ENCODE peak calls at places on chromosome 20, in four cellular contexts. W is K562, J is HepG2, G is SK-N-SH. O is an unnamed sample.
A peak's percentile ranks its signal among the peaks of the same experiment; 100 is the strongest.

GRCh38 chr20:5770240-5770986 is 20.2 kb downstream of the SHLD1 start:
- DNase-seq in W (no peak), J (no peak), G (no peak), O (no peak)

GRCh38 chr20:17504326-17504897 is 26.8 kb downstream of the BFSP1 start:
- DNase-seq in W (no peak), J (no peak), G (peak; percentile 52), O (no peak)

GRCh38 chr20:60254901-60255411 is 296.7 kb downstream of the CDH26 start:
- DNase-seq in W (no peak), J (no peak), G (peak; percentile 70), O (no peak)

GRCh38 chr20:51400051-51400926 is 142.2 kb downstream of the NFATC2 start:
- DNase-seq in W (no peak), J (no peak), G (no peak), O (peak; percentile 89)

GRCh38 chr20:32743237-32744112 is at the start of gene COMMD7:
- DNase-seq in W (peak; percentile 75), J (peak; percentile 50), G (peak; percentile 86), O (peak; percentile 19)

GRCh38 chr20:31652917-31653385 is 15.2 kb downstream of the COX4I2 start:
- DNase-seq in W (no peak), J (no peak), G (peak; percentile 67), O (no peak)

GRCh38 chr20:38149880-38150594 is 15.0 kb downstream of the TGM2 start:
- DNase-seq in W (no peak), J (no peak), G (no peak), O (no peak)

GRCh38 chr20:5688431-5688972 is 61.7 kb upstream of the SHLD1 start:
- DNase-seq in W (no peak), J (no peak), G (no peak), O (no peak)

GRCh38 chr20:25000268-25000801 is 7.8 kb upstream of the APMAP start:
- DNase-seq in W (no peak), J (no peak), G (no peak), O (no peak)

GRCh38 chr20:32333988-32334885 is 23.9 kb upstream of the ASXL1 start:
- DNase-seq in W (peak; percentile 66), J (no peak), G (no peak), O (no peak)

GRCh38 chr20:6058684-6059295 is 4.9 kb upstream of the LRRN4 start:
- DNase-seq in W (no peak), J (no peak), G (no peak), O (no peak)

GRCh38 chr20:56222201-56222600 is 26.3 kb upstream of the MC3R start:
- DNase-seq in W (no peak), J (no peak), G (no peak), O (no peak)

GRCh38 chr20:50034567-50035170 is 51.9 kb downstream of the SNAI1 start:
- DNase-seq in W (no peak), J (no peak), G (peak; percentile 55), O (no peak)
- TF ChIP-seq YY1 in W (no peak), J (no peak), G (no peak), O (no peak)

GRCh38 chr20:53319716-53320115 is 273.9 kb downstream of the ZNF217 start:
- DNase-seq in W (no peak), J (no peak), G (no peak), O (no peak)

GRCh38 chr20:53319200-53319599 is 274.4 kb downstream of the ZNF217 start:
- DNase-seq in W (no peak), J (no peak), G (no peak), O (no peak)

GRCh38 chr20:53321596-53321995 is 272.0 kb downstream of the ZNF217 start:
- DNase-seq in W (no peak), J (no peak), G (no peak), O (no peak)

DNA sequence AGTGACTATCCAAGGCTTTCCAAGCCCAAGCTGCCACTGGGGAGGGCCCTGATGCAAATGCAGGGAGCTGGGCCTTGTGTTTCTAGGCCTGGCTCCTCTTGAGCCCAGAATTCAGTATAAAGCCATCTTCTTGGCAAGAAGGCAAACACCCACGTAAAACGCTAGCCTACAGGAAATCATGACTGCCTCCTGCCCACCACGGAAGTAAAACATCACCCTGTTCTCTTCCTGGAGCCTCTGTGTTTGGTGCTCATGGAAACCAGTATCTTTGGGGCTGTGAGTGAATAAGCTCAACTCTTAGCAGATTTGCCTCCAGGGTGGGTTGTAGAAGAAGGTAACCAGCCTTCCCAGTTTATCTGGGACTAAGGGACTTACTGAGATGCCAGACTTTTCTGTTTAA is 271.0 kb downstream of the ZNF217 start:
- DNase-seq in W (no peak), J (no peak), G (no peak), O (no peak)
- TF ChIP-seq SMC3 in W (no peak), J (no peak), G (no peak), O (no peak)

GRCh38 chr20:45088247-45088646 is 12.7 kb downstream of the KCNS1 start:
- DNase-seq in W (no peak), J (no peak), G (no peak), O (no peak)
- TF ChIP-seq MAX in W (no peak), J (no peak), G (peak; percentile 52), O (no peak)

GRCh38 chr20:62430871-62431447 is 3.6 kb upstream of the RBBP8NL start:
- DNase-seq in W (no peak), J (no peak), G (no peak), O (no peak)
- TF ChIP-seq YY1 in W (no peak), J (no peak), G (no peak), O (no peak)

GRCh38 chr20:3353646-3354045 is 53.8 kb downstream of the DNAAF9 start:
- DNase-seq in W (no peak), J (no peak), G (no peak), O (no peak)
- TF ChIP-seq SMC3 in W (no peak), J (no peak), G (no peak), O (no peak)

GRCh38 chr20:58372836-58373235 is 16.2 kb upstream of the VAPB start:
- DNase-seq in W (no peak), J (no peak), G (no peak), O (no peak)

GRCh38 chr20:58375796-58376195 is 13.2 kb upstream of the VAPB start:
- DNase-seq in W (no peak), J (no peak), G (no peak), O (no peak)

GRCh38 chr20:58377017-58377416 is 12.0 kb upstream of the VAPB start:
- DNase-seq in W (no peak), J (no peak), G (no peak), O (no peak)

GRCh38 chr20:58374027-58374850 is 14.8 kb upstream of the VAPB start:
- DNase-seq in W (peak; percentile 22), J (peak; percentile 53), G (no peak), O (no peak)

DNA sequence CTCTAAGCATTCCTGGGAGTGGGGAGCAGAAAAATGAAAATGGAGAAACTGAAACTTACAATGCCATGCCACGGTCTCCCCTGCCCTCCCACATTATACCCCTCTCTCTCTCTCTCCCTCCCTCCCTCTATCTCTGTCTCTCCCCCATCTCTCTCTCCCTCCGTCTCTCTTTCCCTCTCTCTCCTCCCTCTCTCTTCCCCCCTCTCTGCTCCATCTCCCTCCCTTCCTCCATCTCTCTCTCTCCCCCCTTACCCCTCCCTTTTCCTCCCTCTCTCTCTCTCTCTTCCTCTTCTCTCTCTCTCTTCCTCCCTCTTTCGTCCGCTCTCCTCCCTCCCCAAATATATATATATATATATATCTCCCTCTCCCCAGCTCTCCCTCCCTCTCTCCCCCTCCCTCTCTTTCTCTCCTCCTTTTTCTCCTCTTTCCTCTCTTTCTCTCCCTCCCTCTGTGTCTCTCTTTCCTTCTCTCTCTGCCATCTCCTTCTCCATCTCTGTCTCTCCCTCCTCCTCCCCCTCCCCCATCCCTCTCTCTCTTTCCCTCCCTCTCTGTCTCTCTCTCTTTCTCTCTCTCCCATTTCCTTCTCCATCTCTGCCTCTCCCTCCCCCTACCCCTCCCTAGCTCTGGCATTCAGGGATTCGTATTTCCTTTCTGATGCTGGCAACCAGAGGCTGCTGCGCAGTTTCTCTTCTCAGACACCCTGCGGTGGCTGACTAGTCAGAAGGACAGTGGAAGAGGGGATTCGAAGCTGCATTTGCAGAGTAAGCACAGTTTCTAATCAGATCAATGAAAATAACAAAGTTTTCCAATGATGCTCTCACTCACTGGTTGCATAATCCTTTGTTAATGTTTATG is 13.9 kb upstream of the VAPB start:
- DNase-seq in W (no peak), J (no peak), G (no peak), O (no peak)
- TF ChIP-seq MAX in W (no peak), J (no peak), G (no peak), O (no peak)

GRCh38 chr20:64219202-64219601 is 36.3 kb upstream of the PCMTD2 start:
- DNase-seq in W (no peak), J (no peak), G (no peak), O (no peak)
- TF ChIP-seq YY1 in W (no peak), J (no peak), G (no peak), O (no peak)

O was measured in GM12878.